ENCODE peak calls at places on chromosomes 6 and 20, in nine cellular contexts. F is NCI-H2171 treated with DMSO at 0.1 percent for 48 hours, Q is iPS-NIHi11, R is LoVo, M is putamen, O is small intestine, W is HEK293T, I is skeletal muscle cell, J is Peyer's patch. N is an unnamed sample.

GRCh38 chr6:170553686-170554085 is 483 bp upstream of the TBP start:
- DNase-seq in I (no peak), W (peak), F (peak), O (peak), M (no peak), J (peak), R (no peak), Q (peak), N (no peak)

GRCh38 chr6:7587631-7588100 is 2.3 kb upstream of the SNRNP48 start:
- DNase-seq in M (no peak), I (peak), W (no peak), F (no peak), J (no peak), Q (no peak), R (peak), O (peak), N (no peak)

GRCh38 chr6:52509281-52510212 is 67.3 kb downstream of the TRAM2 start:
- DNase-seq in R (no peak), W (no peak), F (no peak), I (no peak), Q (no peak), M (no peak), O (no peak), J (no peak), N (no peak)

GRCh38 chr6:105300090-105300489 is 102.8 kb downstream of the PREP start:
- DNase-seq in W (no peak), M (no peak), Q (no peak), F (no peak), O (no peak), J (no peak), I (no peak), R (no peak), N (no peak)

GRCh38 chr6:17589402-17590116 is 10.5 kb upstream of the FAM8A1 start:
- DNase-seq in R (no peak), J (no peak), M (no peak), Q (peak), O (peak), W (no peak), F (peak), I (peak), N (peak)

GRCh38 chr20:57173986-57174385 is 92.5 kb downstream of the BMP7 start:
- DNase-seq in J (no peak), O (no peak), F (no peak), M (no peak), R (no peak), I (no peak), W (no peak), Q (no peak), N (no peak)

GRCh38 chr6:79608334-79609224 is 22.6 kb upstream of the SH3BGRL2 start:
- DNase-seq in W (no peak), F (no peak), Q (no peak), M (no peak), O (peak), R (no peak), I (no peak), J (no peak), N (no peak)

GRCh38 chr6:5333653-5334052 is 72.3 kb downstream of the FARS2 start:
- DNase-seq in F (no peak), W (no peak), R (no peak), J (no peak), Q (no peak), M (no peak), O (peak), I (peak), N (no peak)

GRCh38 chr6:21046276-21046675 is 512.0 kb downstream of the CDKAL1 start:
- DNase-seq in W (no peak), Q (no peak), F (no peak), M (no peak), J (no peak), R (no peak), I (no peak), O (no peak), N (no peak)

GRCh38 chr20:25223179-25223661 is 24.7 kb upstream of the PYGB start:
- DNase-seq in J (no peak), Q (peak), M (no peak), W (peak), I (peak), R (peak), F (no peak), O (peak), N (peak)

GRCh38 chr6:136633355-136633754 is 83.1 kb upstream of the MAP7 start:
- DNase-seq in W (no peak), O (no peak), F (no peak), I (no peak), R (no peak), Q (no peak), J (no peak), M (no peak), N (no peak)

GRCh38 chr6:82741996-82742385 is 323.6 kb downstream of the UBE3D start:
- DNase-seq in J (no peak), R (no peak), W (no peak), Q (no peak), F (no peak), O (no peak), M (no peak), I (no peak), N (no peak)

GRCh38 chr6:109186012-109186411 is 90.7 kb downstream of the CEP57L1 start:
- DNase-seq in W (no peak), M (no peak), R (no peak), Q (no peak), F (no peak), J (no peak), O (no peak), I (no peak), N (no peak)

GRCh38 chr6:89818977-89819335 is 638 bp downstream of the MDN1 start:
- DNase-seq in R (peak), O (peak), M (peak), W (peak), I (no peak), J (no peak), Q (no peak), F (peak), N (peak)

GRCh38 chr20:47576516-47577033 is 74.9 kb downstream of the NCOA3 start:
- DNase-seq in J (peak), M (peak), W (peak), F (peak), Q (peak), O (peak), I (no peak), R (peak), N (peak)

GRCh38 chr20:57215826-57216471 is 50.5 kb downstream of the BMP7 start:
- DNase-seq in I (no peak), W (no peak), J (peak), R (no peak), Q (no peak), F (no peak), O (no peak), M (no peak), N (peak)

GRCh38 chr20:6718660-6719059 is 48.8 kb upstream of the BMP2 start:
- DNase-seq in O (no peak), I (no peak), M (no peak), Q (peak), J (no peak), W (no peak), F (no peak), R (no peak), N (peak)

GRCh38 chr6:12182676-12183075 is 107.5 kb upstream of the EDN1 start:
- DNase-seq in I (no peak), W (no peak), O (no peak), F (no peak), R (no peak), M (no peak), Q (no peak), J (no peak), N (no peak)

GRCh38 chr20:22763257-22763906 is 179.0 kb upstream of the FOXA2 start:
- DNase-seq in O (no peak), Q (no peak), F (no peak), M (no peak), W (no peak), R (peak), I (no peak), J (no peak), N (no peak)

GRCh38 chr20:59441860-59442810 is 141.7 kb downstream of the EDN3 start:
- DNase-seq in W (no peak), M (no peak), O (no peak), I (no peak), F (peak), Q (no peak), J (no peak), R (no peak), N (no peak)

GRCh38 chr20:19935842-19936241 is 81.3 kb upstream of the NAA20 start:
- DNase-seq in I (no peak), F (peak), O (peak), J (no peak), W (no peak), Q (peak), M (no peak), R (peak), N (no peak)

GRCh38 chr6:61755739-61756138 is 530.3 kb downstream of the KHDRBS2 start:
- DNase-seq in M (no peak), I (no peak), Q (no peak), O (no peak), R (no peak), J (no peak), W (no peak), F (no peak), N (no peak)

GRCh38 chr6:138577151-138577915 is 78.0 kb upstream of the NHSL1 start:
- DNase-seq in O (no peak), R (no peak), Q (peak), M (no peak), W (peak), J (no peak), I (no peak), F (peak), N (no peak)

GRCh38 chr6:18350271-18350670 is 36.9 kb upstream of the RNF144B start:
- DNase-seq in Q (no peak), O (no peak), J (no peak), I (no peak), R (no peak), F (no peak), M (no peak), W (no peak), N (no peak)

GRCh38 chr6:7916959-7917358 is 6.4 kb upstream of the TXNDC5 start:
- DNase-seq in F (no peak), O (no peak), J (no peak), I (no peak), R (no peak), W (no peak), Q (no peak), M (no peak), N (peak)

GRCh38 chr6:33323623-33323948 is 6.0 kb upstream of the ZBTB22 start:
- DNase-seq in F (peak), J (peak), R (no peak), O (no peak), I (no peak), M (no peak), Q (no peak), W (no peak), N (no peak)

GRCh38 chr6:113172531-113172966 is 684.6 kb upstream of the MARCKS start:
- DNase-seq in R (no peak), O (peak), J (no peak), M (peak), I (peak), W (no peak), F (peak), Q (no peak), N (no peak)

N was measured in GM12865.